ENCODE peak calls at places on chromosomes 13 and 19, in four cellular contexts. W is PC-9, Q is fibroblast of lung, G is tibial nerve. V is an unnamed sample.

GRCh38 chr19:17420267-17420924 is 549 bp downstream of the MVB12A start:
- DNase-seq in W (peak), Q (no peak), G (no peak), V (no peak)

GRCh38 chr13:98436379-98436909 is 140.5 kb downstream of the STK24 start:
- DNase-seq in W (no peak), Q (no peak), G (no peak), V (no peak)

GRCh38 chr13:42109957-42110356 is 61.5 kb downstream of the DGKH start:
- DNase-seq in W (no peak), Q (no peak), G (no peak), V (no peak)

GRCh38 chr13:97749174-97749573 is 204.3 kb upstream of the IPO5 start:
- DNase-seq in W (peak), Q (no peak), G (no peak), V (no peak)

GRCh38 chr13:104597554-104598240 is 1531.5 kb upstream of the SLC10A2 start:
- DNase-seq in W (no peak), Q (peak), G (no peak), V (no peak)

GRCh38 chr13:27450921-27451461 is 627 bp upstream of the MTIF3 start:
- DNase-seq in W (no peak), Q (peak), G (no peak), V (no peak)

GRCh38 chr13:110275931-110276552 is 30.9 kb downstream of the COL4A1 start:
- DNase-seq in W (no peak), Q (no peak), G (peak), V (peak)

GRCh38 chr19:52735734-52736133 is 890 bp upstream of the ZNF611 start:
- DNase-seq in W (peak), Q (no peak), G (peak), V (peak)

GRCh38 chr13:75250526-75251183 is 231.3 kb downstream of the TBC1D4 start:
- DNase-seq in W (no peak), Q (peak), G (no peak), V (no peak)

GRCh38 chr13:35727881-35728280 is 251.4 kb upstream of the MAB21L1 start:
- DNase-seq in W (no peak), Q (no peak), G (no peak), V (no peak)

GRCh38 chr19:44539236-44539819 is 9.9 kb upstream of the CEACAM20 start:
- DNase-seq in W (no peak), Q (no peak), G (no peak), V (no peak)

GRCh38 chr13:104980571-104980970 is 1554.9 kb downstream of the EFNB2 start:
- DNase-seq in W (no peak), Q (no peak), G (no peak), V (no peak)

GRCh38 chr19:48120505-48120904 is 9.9 kb upstream of the PLA2G4C start:
- DNase-seq in W (no peak), Q (no peak), G (no peak), V (no peak)

GRCh38 chr13:39965309-39965708 is 309.8 kb downstream of the COG6 start:
- DNase-seq in W (no peak), Q (no peak), G (no peak), V (no peak)
- TF ChIP-seq CTCF in W (no peak), Q (no peak), G (no peak), V (no peak)

DNA sequence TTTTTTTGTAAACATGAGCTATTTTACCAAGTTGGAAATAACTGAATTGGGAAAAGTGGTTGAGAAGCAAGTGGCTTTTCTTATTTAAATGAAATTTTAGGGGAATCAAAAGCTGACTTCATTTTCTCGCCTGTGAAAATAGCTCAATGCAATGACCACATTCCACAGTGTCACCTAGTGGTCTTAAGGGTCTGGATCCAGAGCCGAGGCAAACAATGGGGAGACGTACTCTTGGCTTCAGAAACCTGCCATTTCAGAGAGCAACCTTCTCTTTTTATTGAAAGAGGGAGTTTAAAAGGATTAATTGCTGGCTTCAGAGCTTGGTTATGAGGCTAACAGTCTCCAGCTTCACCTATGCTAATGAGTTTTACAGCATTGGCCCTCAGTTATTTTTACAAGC is 39.7 kb upstream of the RXFP2 start:
- DNase-seq in W (no peak), Q (no peak), G (no peak), V (no peak)
- TF ChIP-seq CTCF in W (no peak), Q (no peak), G (no peak), V (no peak)

DNA sequence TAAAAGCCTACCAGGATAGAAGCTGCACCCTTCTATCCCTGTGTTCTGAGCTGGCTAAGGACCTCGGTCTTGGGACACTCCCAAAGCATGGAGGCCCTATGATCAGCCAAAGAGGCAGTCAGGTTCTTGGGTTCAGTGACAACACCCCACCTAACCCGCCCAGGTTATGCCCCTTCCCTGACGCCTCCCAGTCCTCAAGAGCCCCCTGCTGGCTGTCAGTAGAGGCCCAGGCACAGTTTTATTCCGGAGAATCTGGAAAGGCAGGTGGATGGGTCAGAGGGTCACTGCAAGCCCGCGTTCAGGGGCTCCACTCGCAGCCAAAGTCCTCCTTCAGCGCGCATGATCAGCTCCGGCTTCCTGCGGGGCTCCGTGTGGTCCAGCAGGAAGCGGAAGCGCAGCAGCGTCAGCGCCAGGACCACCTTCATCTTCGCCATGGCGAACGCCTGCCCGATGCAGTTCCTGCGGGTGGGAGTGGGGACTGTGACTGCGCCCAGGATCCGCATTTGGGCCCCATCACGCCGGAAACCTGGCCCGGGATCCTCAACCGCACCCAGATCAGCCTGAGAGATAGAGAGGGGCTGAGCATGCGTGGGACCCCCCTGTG is 22.3 kb downstream of the OR10H3 start:
- DNase-seq in W (peak), Q (no peak), G (no peak), V (no peak)
- TF ChIP-seq CTCF in W (peak), Q (no peak), G (no peak), V (no peak)

GRCh38 chr13:44299142-44299541 is 74.5 kb upstream of the SERP2 start:
- DNase-seq in W (no peak), Q (no peak), G (no peak), V (no peak)
- TF ChIP-seq CTCF in W (no peak), Q (no peak), G (no peak), V (no peak)

GRCh38 chr13:102089177-102089576 is 312.7 kb downstream of the FGF14 start:
- DNase-seq in W (no peak), Q (peak), G (no peak), V (no peak)
- TF ChIP-seq CTCF in W (peak), Q (peak), G (no peak), V (no peak)

GRCh38 chr19:6312018-6312417 is 21.4 kb downstream of the ACER1 start:
- DNase-seq in W (no peak), Q (no peak), G (no peak), V (no peak)
- TF ChIP-seq CTCF in W (no peak), Q (no peak), G (no peak), V (no peak)

GRCh38 chr13:113209880-113210421 is 538 bp downstream of the CUL4A start:
- DNase-seq in W (peak), Q (peak), G (no peak), V (no peak)
- TF ChIP-seq CTCF in W (no peak), Q (no peak), G (peak), V (no peak)

GRCh38 chr13:30617315-30618185 is at the start of gene USPL1:
- DNase-seq in W (peak), Q (peak), G (peak), V (peak)
- TF ChIP-seq CTCF in W (no peak), Q (no peak), G (peak), V (no peak)

GRCh38 chr19:45885556-45886426 is at the start of gene IRF2BP1:
- DNase-seq in W (peak), Q (peak), G (peak), V (peak)
- TF ChIP-seq CTCF in W (no peak), Q (no peak), G (peak), V (no peak)

DNA sequence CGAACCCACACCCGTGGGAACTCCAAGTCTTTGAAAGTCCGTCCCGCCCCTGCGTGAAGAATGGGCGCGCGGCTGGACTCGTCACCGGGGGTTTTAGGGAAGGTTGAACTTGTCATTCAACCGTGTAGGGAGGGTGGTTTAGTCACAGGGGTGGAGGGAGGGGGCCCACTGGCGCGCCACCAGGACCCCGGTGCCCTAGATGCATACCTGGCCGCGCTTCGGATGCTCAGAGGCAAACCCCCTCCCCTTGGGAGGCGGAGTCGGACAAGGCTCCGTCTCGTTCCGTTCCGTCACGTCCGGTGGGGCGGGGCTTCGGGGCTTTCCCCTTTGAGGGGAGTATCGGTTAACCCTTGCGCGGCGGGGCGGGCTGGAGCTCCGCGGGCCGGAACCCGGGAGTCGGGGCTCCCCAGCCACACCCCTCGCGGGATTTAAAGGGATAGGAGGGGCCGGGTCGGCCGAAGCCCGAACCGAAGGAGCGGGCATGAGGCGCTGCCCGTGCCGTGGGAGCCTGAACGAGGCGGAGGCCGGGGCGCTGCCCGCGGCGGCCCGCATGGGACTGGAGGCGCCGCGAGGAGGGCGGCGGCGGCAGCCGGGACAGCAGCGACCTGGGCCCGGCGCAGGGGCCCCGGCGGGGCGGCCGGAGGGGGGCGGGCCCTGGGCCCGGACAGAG is at the start of the genes COQ8B and ITPKC:
- DNase-seq in W (peak), Q (peak), G (peak), V (peak)
- TF ChIP-seq CTCF in W (no peak), Q (no peak), G (peak), V (no peak)

V was measured in right atrium auricular region.